ENCODE peak calls at places on chromosomes 1 and 21, in six cellular contexts. J, O, T, K, A and Q are unnamed samples. For H3K9me3, the result is how much of the 10 kb centered on the place peaks cover.

GRCh38 chr1:46623733-46624695 is 7.4 kb upstream of the MOB3C start:
- DNase-seq in O (no peak), J (no peak), A (no peak), T (no peak), K (no peak), Q (no peak)

GRCh38 chr1:15923241-15923640 is 52.7 kb downstream of the ZBTB17 start:
- DNase-seq in T (no peak), K (no peak), O (no peak), J (no peak), A (no peak), Q (no peak)

GRCh38 chr1:154404984-154405761 is at the start of gene IL6R:
- DNase-seq in K (peak), T (peak), J (peak), A (peak), O (peak), Q (peak)

GRCh38 chr21:27646691-27647090 is 679.8 kb upstream of the ADAMTS5 start:
- DNase-seq in J (no peak), K (no peak), O (no peak), T (no peak), A (no peak), Q (no peak)

GRCh38 chr1:43882763-43883162 is 50.8 kb upstream of the ARTN start:
- DNase-seq in K (no peak), J (no peak), T (no peak), O (no peak), A (no peak), Q (no peak)

GRCh38 chr1:116881879-116882520 is 27.7 kb upstream of the PTGFRN start:
- DNase-seq in O (no peak), T (no peak), J (no peak), K (no peak), A (peak), Q (peak)

GRCh38 chr21:42466700-42467612 is 29.1 kb downstream of the RSPH1 start:
- DNase-seq in J (peak), T (no peak), O (peak), A (peak), K (peak), Q (peak)

GRCh38 chr1:116666747-116667576 is 571 bp downstream of the IGSF3 start:
- DNase-seq in J (peak), O (no peak), K (peak), A (no peak), T (peak), Q (no peak)

GRCh38 chr1:7479544-7479943 is 291.6 kb upstream of the VAMP3 start:
- DNase-seq in J (no peak), K (no peak), T (no peak), O (no peak), A (no peak), Q (no peak)

GRCh38 chr21:40952551-40953330 is 105.8 kb upstream of the DSCAM start:
- DNase-seq in T (no peak), O (peak), J (no peak), A (no peak), K (no peak), Q (no peak)

GRCh38 chr1:155329980-155330598 is 9.4 kb downstream of the RUSC1 start:
- DNase-seq in J (no peak), K (no peak), T (no peak), A (no peak), O (no peak), Q (no peak)

GRCh38 chr1:32068891-32069590 is 3.7 kb upstream of the TMEM39B start:
- DNase-seq in T (no peak), A (no peak), O (no peak), K (no peak), J (no peak), Q (no peak)

GRCh38 chr1:220887202-220887867 is 8.1 kb downstream of the HLX start:
- DNase-seq in T (peak), J (no peak), O (no peak), K (no peak), A (no peak), Q (no peak)

GRCh38 chr21:41764558-41765392 is 2.1 kb downstream of the RIPK4 start:
- DNase-seq in T (no peak), K (peak), J (no peak), A (no peak), O (no peak), Q (no peak)

GRCh38 chr1:212688338-212689047 is 11.1 kb downstream of the BATF3 start:
- DNase-seq in T (no peak), O (no peak), A (no peak), K (no peak), J (no peak), Q (no peak)

GRCh38 chr21:45332981-45333582 is 45.4 kb upstream of the POFUT2 start:
- DNase-seq in K (peak), T (no peak), A (no peak), J (no peak), O (no peak), Q (no peak)

GRCh38 chr1:202411421-202411820 is 62.9 kb downstream of the PPP1R12B start:
- DNase-seq in T (no peak), K (no peak), J (no peak), O (no peak), A (no peak), Q (no peak)

GRCh38 chr1:6646499-6647148 is 22.0 kb downstream of the THAP3 start:
- DNase-seq in K (no peak), O (peak), J (peak), T (peak), A (peak), Q (peak)

DNA sequence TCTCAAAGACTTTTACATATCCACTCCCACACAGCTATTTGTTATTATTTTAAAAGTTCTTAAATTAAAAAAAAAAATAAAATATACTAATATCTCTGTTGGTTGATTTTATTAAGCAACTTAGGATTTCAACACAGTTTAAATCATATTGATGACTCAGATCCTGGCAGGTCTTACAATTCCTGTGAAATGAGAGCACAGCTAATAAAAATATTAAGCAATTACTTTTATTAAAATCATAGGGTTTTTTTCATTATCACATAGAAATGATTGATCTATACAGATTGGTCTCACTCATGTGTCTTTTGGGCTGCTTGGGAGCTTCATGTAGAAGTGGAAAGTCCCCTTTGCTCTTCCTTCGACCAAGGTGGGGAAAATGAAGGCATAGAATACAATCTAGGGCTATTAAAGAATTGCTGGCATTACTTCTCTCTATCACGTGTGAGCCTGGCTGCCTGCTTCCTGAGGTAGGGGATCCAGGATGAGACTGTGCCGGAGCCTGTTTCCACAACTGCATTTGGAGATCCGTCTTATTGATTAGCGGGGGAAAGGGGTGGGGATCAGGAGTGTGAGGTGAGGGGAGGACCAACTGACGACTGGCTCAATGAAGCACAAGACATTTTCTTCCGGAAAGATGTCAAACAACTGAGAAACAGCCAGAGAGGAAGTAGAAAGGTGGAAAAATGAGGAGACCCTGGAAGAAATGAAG is 858.0 kb downstream of the USP25 start:
- DNase-seq in J (peak), K (no peak), T (peak), A (no peak), O (no peak), Q (no peak)
- H3K4me3 ChIP-seq in J (peak), K (peak), T (peak), A (no peak), O (no peak), Q (no peak)

GRCh38 chr21:39537571-39537970 is 75.2 kb upstream of the B3GALT5 start:
- DNase-seq in J (no peak), O (no peak), K (no peak), A (no peak), T (no peak), Q (no peak)

GRCh38 chr21:39546522-39546921 is 66.2 kb upstream of the B3GALT5 start:
- DNase-seq in A (no peak), K (no peak), J (no peak), O (no peak), T (no peak), Q (no peak)

GRCh38 chr21:39538453-39539042 is 74.2 kb upstream of the B3GALT5 start:
- DNase-seq in J (no peak), A (no peak), K (no peak), T (no peak), O (no peak), Q (no peak)

GRCh38 chr21:39536835-39537234 is 75.9 kb upstream of the B3GALT5 start:
- DNase-seq in O (no peak), K (no peak), A (no peak), T (no peak), J (no peak), Q (no peak)

DNA sequence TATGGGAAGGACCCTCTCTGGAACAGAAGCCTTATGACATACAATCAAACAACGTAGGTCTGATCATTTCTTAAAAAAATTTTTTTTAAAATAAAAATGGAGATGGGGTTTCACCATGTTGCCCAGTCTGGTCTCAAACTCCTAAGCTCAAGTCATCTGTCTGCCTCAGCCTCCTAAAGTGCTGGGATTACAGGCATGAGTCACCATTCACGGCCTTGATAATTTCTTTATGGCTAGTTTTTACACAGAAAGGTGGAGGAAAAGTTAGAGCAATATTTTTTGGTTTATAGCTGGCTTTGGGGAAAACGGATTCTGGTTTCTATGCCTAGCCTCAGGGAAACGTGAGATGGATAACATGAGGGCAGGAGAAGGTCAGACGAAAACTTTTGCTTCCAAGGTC is 70.0 kb upstream of the B3GALT5 start:
- DNase-seq in J (no peak), O (no peak), T (no peak), K (no peak), A (no peak), Q (no peak)
- H3K9me3 ChIP-seq in J (under half), O (under half), T (under half), K (under half), A (under half), Q (under half)

GRCh38 chr1:226699166-226699565 is 39.9 kb downstream of the ITPKB start:
- DNase-seq in J (no peak), A (no peak), O (no peak), T (no peak), K (no peak), Q (no peak)

GRCh38 chr1:226698659-226699058 is 40.4 kb downstream of the ITPKB start:
- DNase-seq in O (no peak), A (no peak), K (no peak), J (no peak), T (no peak), Q (no peak)

GRCh38 chr1:226696552-226696951 is 42.5 kb downstream of the ITPKB start:
- DNase-seq in K (no peak), O (no peak), T (no peak), J (no peak), A (no peak), Q (no peak)

GRCh38 chr1:226697151-226697575 is 41.9 kb downstream of the ITPKB start:
- DNase-seq in K (no peak), T (no peak), A (no peak), O (no peak), J (no peak), Q (no peak)

DNA sequence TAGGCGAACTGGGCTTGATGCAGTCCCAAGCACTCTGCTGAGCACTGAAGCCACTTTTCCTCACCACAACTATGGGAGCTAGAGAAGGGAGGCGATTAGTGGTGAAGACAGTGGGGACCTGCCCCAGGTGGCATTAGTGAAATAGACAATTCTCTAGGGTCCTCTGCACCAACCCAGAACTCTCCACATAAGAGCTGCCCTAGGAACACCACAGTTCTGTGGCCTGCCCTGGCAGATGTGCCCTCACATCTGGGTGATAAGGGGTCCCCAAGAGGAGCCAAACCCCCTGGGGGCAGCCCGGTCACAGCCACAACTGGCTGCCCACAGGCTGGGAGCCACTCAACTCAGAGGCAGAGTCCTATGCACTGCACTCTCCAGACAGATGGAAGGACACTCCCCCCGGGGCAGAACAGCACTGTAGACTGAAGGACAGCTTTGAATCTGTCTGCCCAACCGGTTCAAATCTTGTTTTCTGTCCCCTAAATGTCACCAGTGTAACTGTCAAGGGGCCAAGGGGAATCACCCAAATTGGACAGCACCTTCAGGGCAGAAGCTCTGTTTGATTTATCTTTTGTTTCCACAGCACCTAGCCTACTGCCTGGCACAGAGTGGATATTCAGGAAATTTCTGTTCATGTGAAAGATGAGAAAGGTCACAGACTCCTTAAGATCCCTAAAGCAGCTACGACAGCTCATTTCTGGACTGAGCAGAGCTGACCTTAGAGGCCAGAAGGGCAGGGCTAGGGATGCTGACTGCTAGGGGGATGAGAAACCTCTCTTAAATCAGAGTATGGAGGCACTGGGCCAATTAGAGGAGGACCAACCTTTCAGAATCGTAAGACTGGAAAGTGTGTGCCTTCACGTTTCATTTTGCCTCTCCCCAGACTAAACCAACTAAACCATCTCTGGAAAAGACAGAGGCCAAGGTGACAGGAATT is 41.2 kb downstream of the ITPKB start:
- DNase-seq in K (no peak), A (no peak), T (no peak), J (peak), O (no peak), Q (no peak)
- H3K4me3 ChIP-seq in K (no peak), A (no peak), T (no peak), J (no peak), O (no peak), Q (no peak)

GRCh38 chr1:49694251-49694827 is 329.4 kb downstream of the AGBL4 start:
- DNase-seq in O (no peak), T (peak), J (no peak), K (no peak), A (no peak), Q (no peak)
- H3K9me3 ChIP-seq in O (under half), T (under half), J (under half), K (under half), A (under half), Q (under half)

DNA sequence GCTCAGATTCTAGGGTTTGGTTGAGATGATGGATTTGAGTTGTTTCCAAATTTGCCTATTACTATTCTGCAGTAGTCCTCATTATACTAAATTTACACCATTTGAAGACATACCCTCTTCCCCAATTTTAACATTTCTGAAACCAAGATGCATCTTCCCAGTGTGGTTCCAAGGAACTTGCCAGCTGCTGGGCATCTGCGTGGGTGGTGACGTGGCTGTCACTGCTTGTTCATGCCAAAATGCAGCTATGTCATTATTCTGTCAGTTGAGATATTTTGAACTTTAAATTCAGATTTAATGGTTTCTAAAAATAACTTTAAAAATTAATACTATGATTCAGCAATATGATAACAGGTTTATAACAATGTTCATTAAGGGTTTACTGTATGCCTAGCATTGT is 1.2 kb downstream of the ZFP69 start:
- DNase-seq in O (no peak), J (no peak), K (no peak), A (no peak), T (no peak), Q (no peak)
- H3K4me3 ChIP-seq in O (no peak), J (no peak), K (peak), A (peak), T (peak), Q (peak)

GRCh38 chr1:78792756-78793155 is 143.1 kb downstream of the IFI44 start:
- DNase-seq in A (no peak), J (no peak), O (no peak), T (no peak), K (no peak), Q (no peak)
- H3K9me3 ChIP-seq in A (under half), J (under half), O (under half), T (under half), K (under half), Q (under half)

GRCh38 chr1:159958721-159959380 is 4.8 kb upstream of the SLAMF9 start:
- DNase-seq in O (no peak), K (no peak), A (no peak), T (no peak), J (no peak), Q (no peak)
- H3K4me3 ChIP-seq in O (no peak), K (no peak), A (no peak), T (no peak), J (no peak), Q (no peak)

DNA sequence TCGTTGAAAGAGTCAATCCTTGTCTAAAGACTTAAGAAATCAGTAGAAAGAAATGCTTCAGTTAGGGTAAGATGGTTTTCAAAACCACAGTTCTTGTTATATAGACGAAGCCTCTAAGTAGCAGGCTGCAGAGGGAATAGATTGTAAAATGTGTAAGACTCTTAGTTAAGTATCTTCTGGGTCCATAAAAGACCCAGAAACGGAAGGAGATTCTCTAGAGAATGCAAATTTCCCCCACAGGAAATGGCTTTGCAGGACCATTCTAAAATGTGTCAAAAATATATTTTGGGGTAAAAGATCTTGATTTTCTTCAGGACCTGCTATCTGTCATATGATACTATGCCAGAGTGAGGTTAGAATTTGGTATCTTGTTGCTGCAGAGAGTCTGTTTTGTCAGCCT is 13.4 kb downstream of the OR2T1 start:
- DNase-seq in A (no peak), J (no peak), T (no peak), K (no peak), O (no peak), Q (no peak)
- H3K9me3 ChIP-seq in A (under half), J (under half), T (under half), K (under half), O (under half), Q (under half)